ENCODE peak calls at places on chromosomes 1 and 21, in five cellular contexts. Q is HCT116, A is K562, D is GM12878, H is SK-N-SH. P is an unnamed sample.
A peak's percentile ranks its signal among the peaks of the same experiment; 100 is the strongest.

GRCh38 chr1:71733121-71733520 is 549.2 kb downstream of the NEGR1 start:
- DNase-seq in D (no peak), A (no peak), H (no peak), Q (no peak), P (no peak)

GRCh38 chr1:27973771-27974452 is 14.1 kb downstream of the XKR8 start:
- DNase-seq in Q (no peak), H (no peak), D (no peak), A (no peak), P (no peak)

GRCh38 chr1:70436617-70437236 is 25.7 kb downstream of the CTH start:
- DNase-seq in H (no peak), D (no peak), Q (no peak), A (peak; percentile 14), P (no peak)

GRCh38 chr1:243916160-243916559 is 66.1 kb upstream of the AKT3 start:
- DNase-seq in A (no peak), Q (no peak), D (no peak), H (no peak), P (no peak)

GRCh38 chr1:24294757-24295371 is 24.3 kb upstream of the GRHL3 start:
- DNase-seq in A (no peak), H (no peak), D (no peak), Q (no peak), P (no peak)

GRCh38 chr21:35399002-35399401 is 349.9 kb upstream of the RUNX1 start:
- DNase-seq in D (no peak), Q (no peak), H (no peak), A (peak; percentile 17), P (no peak)

GRCh38 chr1:8643542-8644536 is 173.6 kb downstream of the RERE start:
- DNase-seq in A (no peak), Q (no peak), D (peak; percentile 94), H (no peak), P (peak; percentile 28)

GRCh38 chr21:35932232-35932911 is 128.0 kb downstream of the SETD4 start:
- DNase-seq in D (peak; percentile 36), H (no peak), Q (peak; percentile 91), A (peak; percentile 31), P (no peak)

GRCh38 chr1:20478072-20478660 is 7.8 kb downstream of the CAMK2N1 start:
- DNase-seq in A (no peak), D (no peak), Q (no peak), H (no peak), P (no peak)

GRCh38 chr1:20481643-20482498 is 4.1 kb downstream of the CAMK2N1 start:
- DNase-seq in Q (no peak), A (no peak), D (no peak), H (no peak), P (no peak)

GRCh38 chr1:20481158-20481617 is 4.8 kb downstream of the CAMK2N1 start:
- DNase-seq in H (no peak), Q (no peak), A (no peak), D (no peak), P (no peak)

GRCh38 chr1:20479840-20480239 is 6.2 kb downstream of the CAMK2N1 start:
- DNase-seq in A (no peak), D (no peak), H (no peak), Q (no peak), P (no peak)

GRCh38 chr1:20480261-20481157 is 5.5 kb downstream of the CAMK2N1 start:
- DNase-seq in H (no peak), A (no peak), D (no peak), Q (no peak), P (no peak)
- TF ChIP-seq JUND in H (no peak), A (no peak), D (no peak), Q (no peak), P (no peak)

DNA sequence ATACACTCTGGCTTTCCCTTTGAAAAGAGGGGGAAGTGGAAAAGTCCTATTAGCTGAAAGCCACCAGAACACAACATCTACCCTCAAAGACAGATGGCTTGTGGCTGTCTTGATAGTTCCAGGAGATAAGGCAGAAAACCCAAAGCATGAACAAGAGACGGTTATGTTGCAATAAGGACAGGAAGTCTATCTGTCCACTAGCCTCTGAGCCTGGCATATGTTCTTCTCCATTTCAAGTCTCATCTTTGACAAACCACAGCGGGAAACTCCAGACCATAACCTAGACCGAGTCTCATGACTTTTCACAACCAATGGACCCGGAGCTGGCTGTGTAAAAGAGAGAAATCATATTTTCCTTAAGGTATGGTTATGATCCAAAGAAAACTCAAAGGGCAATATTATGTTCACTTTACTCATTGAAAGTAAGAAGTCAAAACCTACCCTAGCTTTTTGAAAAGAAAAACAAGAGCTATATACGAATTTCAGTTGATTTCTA is 33.8 kb downstream of the DUSP10 start:
- DNase-seq in A (peak; percentile 90), Q (no peak), D (peak; percentile 78), H (peak; percentile 57), P (no peak)
- TF ChIP-seq JUND in A (peak; percentile 85), Q (no peak), D (no peak), H (no peak), P (no peak)

DNA sequence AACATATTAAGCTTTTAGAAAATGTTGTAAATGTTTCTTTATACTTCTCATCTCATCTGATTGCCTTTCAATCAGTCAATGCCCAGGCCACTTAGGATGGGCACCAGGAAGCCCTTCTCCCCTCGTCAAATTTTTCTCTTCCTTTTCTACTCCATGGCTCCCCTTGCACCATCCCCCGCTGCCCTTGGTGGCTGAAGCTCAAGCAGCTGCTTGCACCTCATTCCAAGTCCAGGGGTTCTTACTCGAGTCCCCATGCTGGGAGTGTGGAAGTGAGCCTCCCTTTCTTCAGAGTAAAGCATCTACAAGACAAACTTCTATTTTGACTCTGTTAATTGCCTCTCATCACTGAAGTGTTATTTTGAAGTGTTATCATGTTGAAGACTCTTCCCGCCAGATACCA is 39.7 kb upstream of the KRTAP11-1 start:
- DNase-seq in D (no peak), Q (no peak), H (no peak), A (no peak), P (no peak)
- TF ChIP-seq JUND in D (no peak), Q (no peak), H (no peak), A (no peak), P (no peak)

DNA sequence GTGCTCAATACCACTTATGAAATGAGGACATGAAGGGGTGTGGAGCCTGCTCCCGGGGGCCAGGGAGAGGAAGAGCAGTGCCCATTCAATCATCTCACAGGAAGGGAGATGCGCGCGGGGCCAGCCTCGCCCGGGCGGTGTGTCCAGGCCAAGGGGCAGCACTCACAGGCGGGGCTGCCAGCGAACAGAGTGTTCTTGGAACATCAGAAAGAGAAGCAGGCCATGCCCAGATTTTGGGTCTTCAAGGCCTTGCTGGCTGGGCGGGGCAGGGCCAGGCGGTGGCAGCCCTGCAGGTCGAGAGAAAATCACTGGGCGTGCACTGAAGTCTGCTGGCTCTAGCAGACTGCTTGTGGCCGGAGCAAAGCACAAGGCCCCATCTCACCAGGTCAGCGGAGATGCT is 168.6 kb downstream of the PRDM16 start:
- DNase-seq in H (no peak), Q (no peak), A (no peak), D (no peak), P (no peak)
- TF ChIP-seq JUND in H (no peak), Q (no peak), A (no peak), D (no peak), P (no peak)

GRCh38 chr1:69201716-69202115 is 366.0 kb upstream of the LRRC7 start:
- DNase-seq in Q (no peak), D (no peak), A (no peak), H (no peak), P (no peak)

GRCh38 chr1:69197816-69198215 is 369.9 kb upstream of the LRRC7 start:
- DNase-seq in H (no peak), D (no peak), A (no peak), Q (no peak), P (no peak)

DNA sequence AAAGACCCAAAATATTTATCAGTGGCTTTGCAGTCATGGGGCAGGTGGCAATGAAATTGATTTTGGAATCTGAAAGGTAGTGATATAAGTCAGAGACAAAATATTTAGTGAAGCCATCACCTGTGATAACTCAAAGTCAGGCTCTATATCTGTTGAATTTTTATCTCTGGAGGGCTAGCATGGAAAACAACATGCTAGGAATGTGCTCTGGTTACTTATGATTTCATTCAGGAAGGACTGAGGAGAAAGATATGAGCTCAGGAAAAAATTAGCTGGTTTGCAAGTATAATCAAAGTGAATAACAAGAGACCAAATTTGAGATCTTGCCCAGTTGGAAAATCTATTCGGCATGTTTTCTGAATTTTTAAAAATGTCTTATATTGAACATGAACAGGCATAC is 364.6 kb upstream of the LRRC7 start:
- DNase-seq in H (no peak), Q (no peak), D (no peak), A (no peak), P (no peak)
- TF ChIP-seq JUND in H (no peak), Q (no peak), D (no peak), A (no peak), P (no peak)

GRCh38 chr1:113683384-113684152 is 75.7 kb downstream of the PHTF1 start:
- DNase-seq in A (no peak), H (no peak), D (no peak), Q (no peak), P (no peak)
- TF ChIP-seq JUND in A (no peak), H (no peak), D (no peak), Q (no peak), P (no peak)

DNA sequence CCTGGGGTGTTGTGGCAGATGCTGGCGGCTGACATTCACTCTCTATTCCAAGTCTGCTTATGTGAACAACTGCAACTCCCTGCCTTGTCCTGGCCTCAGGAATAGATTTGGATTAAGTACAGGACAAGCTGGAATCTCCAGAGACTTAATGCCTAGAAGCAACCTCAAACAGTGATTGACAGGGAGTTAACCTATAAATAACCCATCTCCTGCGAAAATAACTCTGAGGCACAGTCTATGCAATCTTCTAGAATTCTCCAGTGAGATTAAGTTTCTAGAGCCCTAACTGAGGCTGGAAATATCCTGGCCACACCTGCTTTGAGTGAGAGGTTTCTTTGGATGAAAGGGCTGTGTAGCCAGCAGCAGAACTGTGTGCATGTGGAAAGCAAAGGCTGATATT is 25.4 kb upstream of the ATP1A1 start:
- DNase-seq in Q (no peak), H (no peak), D (no peak), A (no peak), P (no peak)
- TF ChIP-seq JUND in Q (no peak), H (no peak), D (no peak), A (no peak), P (no peak)

DNA sequence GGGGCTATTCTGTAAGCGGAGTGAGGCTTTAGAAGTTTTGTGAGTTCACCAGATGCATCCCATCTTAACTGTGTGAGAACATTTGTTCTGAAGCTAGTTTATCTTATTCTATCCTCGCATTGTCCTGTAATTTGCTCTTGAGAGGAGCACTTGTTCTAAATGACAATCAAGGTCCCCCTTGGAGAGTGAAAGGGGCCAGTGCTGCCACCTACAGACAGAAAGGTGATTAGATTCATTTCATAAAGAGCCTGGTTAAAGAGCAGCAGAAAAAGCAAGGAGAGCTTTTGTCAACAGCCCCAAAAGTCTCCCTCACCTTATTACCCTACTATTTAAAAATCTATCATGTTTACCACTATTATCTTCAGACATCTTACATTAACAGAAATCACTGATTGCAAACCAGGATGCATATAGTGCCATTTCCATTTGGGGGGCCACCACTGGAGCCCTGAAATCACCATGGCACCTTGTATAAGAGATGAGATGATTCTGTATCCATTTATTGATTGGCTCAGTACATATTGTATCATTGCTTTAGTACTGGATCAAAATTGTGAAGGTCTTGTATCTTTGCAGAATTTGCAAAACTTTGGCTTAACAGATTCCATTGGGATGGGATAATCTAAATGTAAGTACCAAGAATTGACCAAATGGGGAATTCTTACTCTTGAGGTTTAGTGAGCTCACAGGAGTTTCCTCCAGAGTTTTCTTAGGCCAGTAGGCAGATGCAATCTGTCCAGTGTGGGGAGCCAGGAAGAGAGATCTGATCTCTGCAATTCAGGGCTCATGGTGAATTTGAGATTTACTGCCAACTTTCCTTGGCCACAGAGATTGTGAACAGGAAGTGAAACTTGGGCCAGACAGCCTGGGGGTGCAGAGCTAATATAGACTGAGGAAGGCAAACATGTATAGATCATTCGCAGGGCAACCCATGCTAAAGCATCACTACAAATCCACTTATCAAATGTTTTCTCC is 64.3 kb upstream of the TRABD2B start:
- DNase-seq in D (no peak), H (peak; percentile 69), Q (peak; percentile 45), A (peak; percentile 53), P (peak; percentile 67)
- TF ChIP-seq JUND in D (no peak), H (no peak), Q (no peak), A (no peak), P (no peak)

P was measured in T47D.